ENCODE peak calls at places on chromosomes 13 and 19, in ten cellular contexts. U, W, L, N, J, R, F, D, X and O are unnamed samples.

GRCh38 chr13:95498886-95499285 is 53.6 kb upstream of the CLDN10 start:
- DNase-seq in U (no peak), W (no peak), L (no peak), N (no peak), J (no peak), R (no peak), F (no peak), D (no peak), X (no peak), O (no peak)

GRCh38 chr13:98350746-98351330 is 173.8 kb upstream of the RNF113B start:
- DNase-seq in U (no peak), W (no peak), L (no peak), N (no peak), J (no peak), R (no peak), F (no peak), D (no peak), X (no peak), O (no peak)

GRCh38 chr13:95217920-95218830 is 83.1 kb downstream of the ABCC4 start:
- DNase-seq in U (no peak), W (no peak), L (no peak), N (no peak), J (no peak), R (no peak), F (no peak), D (no peak), X (no peak), O (no peak)

GRCh38 chr19:31658993-31659896 is 310.0 kb upstream of the TSHZ3 start:
- DNase-seq in U (no peak), W (no peak), L (no peak), N (no peak), J (no peak), R (no peak), F (no peak), D (no peak), X (no peak), O (no peak)

GRCh38 chr19:12733369-12733896 is 1.1 kb downstream of the TRIR start:
- DNase-seq in U (no peak), W (no peak), L (no peak), N (no peak), J (peak), R (no peak), F (peak), D (peak), X (peak), O (no peak)

GRCh38 chr13:99619207-99619606 is 117.9 kb downstream of the TM9SF2 start:
- DNase-seq in U (no peak), W (no peak), L (no peak), N (no peak), J (no peak), R (no peak), F (no peak), D (no peak), X (no peak), O (no peak)

GRCh38 chr13:93227280-93227905 is 786 bp downstream of the GPC6 start:
- DNase-seq in U (no peak), W (peak), L (no peak), N (peak), J (peak), R (no peak), F (peak), D (no peak), X (peak), O (no peak)

GRCh38 chr13:60001892-60002291 is 161.8 kb downstream of the DIAPH3 start:
- DNase-seq in U (no peak), W (no peak), L (no peak), N (no peak), J (no peak), R (no peak), F (peak), D (no peak), X (peak), O (no peak)

GRCh38 chr13:71240906-71241305 is 626.1 kb downstream of the DACH1 start:
- DNase-seq in U (no peak), W (peak), L (no peak), N (no peak), J (peak), R (no peak), F (no peak), D (no peak), X (peak), O (no peak)

GRCh38 chr19:3608079-3608641 is 1.5 kb upstream of the TBXA2R start:
- DNase-seq in U (no peak), W (no peak), L (no peak), N (no peak), J (no peak), R (no peak), F (no peak), D (no peak), X (no peak), O (no peak)

GRCh38 chr13:92384410-92384809 is 842.2 kb upstream of the GPC6 start:
- DNase-seq in U (no peak), W (no peak), L (no peak), N (no peak), J (no peak), R (no peak), F (no peak), D (no peak), X (no peak), O (no peak)

GRCh38 chr13:24092108-24092507 is 68.4 kb upstream of the SPATA13 start:
- DNase-seq in U (no peak), W (no peak), L (no peak), N (no peak), J (no peak), R (no peak), F (no peak), D (no peak), X (no peak), O (no peak)

GRCh38 chr19:6754136-6754535 is 13.1 kb downstream of the SH2D3A start:
- DNase-seq in U (peak), W (no peak), L (no peak), N (no peak), J (no peak), R (no peak), F (no peak), D (no peak), X (no peak), O (no peak)

GRCh38 chr19:53132231-53132991 is at the start of gene ZNF415:
- DNase-seq in U (peak), W (peak), L (peak), N (no peak), J (peak), R (peak), F (peak), D (peak), X (peak), O (no peak)

GRCh38 chr13:96849091-96849490 is 145.2 kb downstream of the OXGR1 start:
- DNase-seq in U (no peak), W (no peak), L (no peak), N (no peak), J (no peak), R (no peak), F (no peak), D (no peak), X (no peak), O (no peak)

GRCh38 chr19:5926641-5927438 is 12.8 kb downstream of the CAPS start:
- DNase-seq in U (no peak), W (peak), L (no peak), N (no peak), J (peak), R (no peak), F (peak), D (peak), X (peak), O (no peak)

GRCh38 chr13:94254737-94255136 is 224.7 kb downstream of the DCT start:
- DNase-seq in U (no peak), W (no peak), L (no peak), N (no peak), J (no peak), R (no peak), F (peak), D (no peak), X (no peak), O (no peak)

DNA sequence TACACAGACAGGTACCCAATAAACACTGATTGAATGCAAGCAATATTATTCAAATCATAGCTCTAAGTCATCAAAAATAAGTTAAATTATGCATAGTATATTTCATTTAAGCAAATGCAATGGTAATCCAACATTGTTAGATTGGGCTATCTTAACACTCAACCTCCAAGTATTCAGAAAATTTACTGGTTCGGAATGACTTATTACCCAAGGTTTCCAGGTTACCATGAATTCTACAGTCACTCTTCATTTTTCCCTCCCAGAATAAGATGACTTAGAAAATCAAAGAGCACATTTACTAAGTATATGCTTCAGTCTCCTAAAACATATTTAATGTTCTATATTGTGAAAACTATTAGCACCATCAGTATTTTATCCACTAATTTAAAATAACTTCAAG is 6.0 kb downstream of the UBL3 start:
- DNase-seq in U (no peak), W (no peak), L (no peak), N (no peak), J (no peak), R (no peak), F (peak), D (no peak), X (no peak), O (no peak)
- H3K4me3 ChIP-seq in U (no peak), W (no peak), L (no peak), N (no peak), J (no peak), R (no peak), F (no peak), D (no peak), X (no peak), O (no peak)

DNA sequence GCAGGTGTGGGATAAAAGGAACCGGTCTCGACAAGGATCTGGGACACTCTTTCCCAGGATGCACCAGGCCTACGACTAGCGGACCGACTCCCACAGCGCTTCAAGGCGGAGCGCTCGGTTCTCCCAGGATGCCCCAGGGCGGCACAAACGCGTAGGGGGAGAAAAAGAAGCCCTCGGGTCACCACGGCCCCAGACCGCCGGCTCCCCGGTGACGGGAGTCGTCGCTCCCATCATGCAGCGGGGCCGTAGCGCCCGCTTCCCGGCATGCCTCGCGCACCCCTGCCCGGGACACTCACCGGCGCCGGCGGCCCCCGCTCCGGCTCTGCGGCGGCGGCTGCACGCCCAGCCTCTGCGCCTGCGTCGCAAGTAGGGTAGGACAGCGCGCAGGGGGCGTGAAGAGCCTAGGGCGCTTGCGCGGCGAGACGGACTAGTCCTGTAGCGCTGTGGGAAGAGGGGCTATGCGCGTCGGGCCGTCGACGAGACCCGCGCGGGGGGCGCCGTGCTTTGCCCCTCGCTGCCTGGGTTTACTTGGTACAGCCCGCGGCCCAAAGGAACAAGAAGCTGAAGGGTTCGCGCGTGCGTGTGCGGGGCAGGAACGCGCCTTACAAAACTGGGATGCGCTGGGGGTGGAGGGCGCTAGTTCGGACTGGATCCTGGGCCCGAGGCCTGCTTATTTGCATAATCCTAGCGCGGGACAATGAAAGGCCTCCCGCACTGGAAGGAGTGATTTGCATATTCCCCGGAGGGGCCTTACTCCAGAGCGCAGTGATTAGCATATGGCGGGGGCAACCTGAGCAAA is at the start of gene ZNF428:
- DNase-seq in U (peak), W (peak), L (peak), N (peak), J (peak), R (peak), F (peak), D (peak), X (peak), O (peak)
- TF ChIP-seq CTCF in U (no peak), W (no peak), L (no peak), N (no peak), J (no peak), R (no peak), F (no peak), D (no peak), X (peak), O (no peak)

GRCh38 chr19:48963371-48964204 is 1.5 kb upstream of the FTL start:
- DNase-seq in U (peak), W (peak), L (peak), N (peak), J (peak), R (no peak), F (peak), D (peak), X (peak), O (no peak)
- H3K4me3 ChIP-seq in U (no peak), W (no peak), L (peak), N (peak), J (no peak), R (peak), F (peak), D (no peak), X (peak), O (peak)

DNA sequence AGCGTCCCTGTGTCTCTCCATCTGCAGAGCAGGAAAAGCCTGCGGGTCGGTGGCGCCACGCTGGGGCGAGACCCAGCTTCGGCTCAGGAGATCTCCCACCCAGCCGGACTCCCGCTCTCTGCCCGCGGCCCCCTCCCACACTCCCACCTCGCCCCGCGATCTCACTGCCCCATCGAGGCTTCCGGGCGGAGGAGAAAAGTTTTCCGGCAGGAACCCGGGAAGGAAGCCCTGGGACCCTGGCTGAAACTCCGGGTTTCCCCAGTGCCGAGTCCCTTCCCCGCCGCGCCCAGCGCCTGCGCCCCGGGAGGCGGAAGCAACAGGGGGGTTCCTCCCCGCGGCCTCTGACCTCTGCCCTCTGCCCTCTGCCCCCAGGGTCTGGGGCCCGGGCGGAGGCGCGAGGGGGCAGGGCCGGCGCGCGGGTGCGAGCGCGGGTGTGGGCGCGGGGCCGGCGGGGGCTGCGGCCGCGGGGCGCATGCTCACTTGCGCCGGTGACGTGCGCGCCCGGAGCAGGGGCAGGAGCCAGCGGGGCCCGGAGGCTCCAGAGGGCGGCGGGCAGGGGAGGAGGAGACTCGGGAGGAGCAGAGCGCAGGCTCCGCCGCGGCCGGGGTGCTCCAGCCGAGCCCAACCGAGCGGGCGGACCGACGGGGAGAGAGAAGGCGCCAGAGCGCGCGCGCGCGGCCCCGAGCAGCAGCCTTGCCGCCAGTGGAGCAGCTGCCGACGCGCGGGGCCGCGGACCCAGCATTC is at the start of gene ATP11A:
- DNase-seq in U (peak), W (peak), L (peak), N (peak), J (peak), R (peak), F (peak), D (peak), X (peak), O (peak)
- TF ChIP-seq CTCF in U (no peak), W (no peak), L (no peak), N (peak), J (no peak), R (no peak), F (no peak), D (no peak), X (no peak), O (no peak)

DNA sequence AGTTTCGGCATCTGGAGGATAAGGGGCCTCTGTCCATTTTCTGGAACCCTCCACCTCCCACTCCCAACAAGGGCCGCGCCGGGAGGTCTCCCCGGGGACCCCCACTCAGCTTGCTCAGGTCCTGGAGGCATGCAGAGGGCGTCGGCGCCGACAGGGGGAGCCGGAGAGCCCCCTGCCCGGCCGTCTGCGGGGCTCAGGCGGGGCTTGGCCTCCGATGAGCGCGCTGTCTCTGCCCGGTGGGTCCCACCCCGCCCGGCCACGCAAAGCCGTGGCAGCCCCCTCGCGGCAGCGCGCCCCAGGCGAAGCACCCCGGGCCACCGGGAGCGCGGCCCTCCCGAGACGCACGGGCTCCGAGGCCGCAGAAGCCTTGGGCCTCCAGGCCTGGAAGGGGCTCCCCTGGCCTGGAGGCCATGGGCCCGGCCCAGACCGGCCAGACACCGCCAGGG is 149.7 kb upstream of the ZNF536 start:
- DNase-seq in U (no peak), W (no peak), L (no peak), N (no peak), J (no peak), R (no peak), F (no peak), D (no peak), X (no peak), O (no peak)
- H3K4me3 ChIP-seq in U (no peak), W (no peak), L (no peak), N (no peak), J (no peak), R (no peak), F (no peak), D (no peak), X (no peak), O (no peak)

DNA sequence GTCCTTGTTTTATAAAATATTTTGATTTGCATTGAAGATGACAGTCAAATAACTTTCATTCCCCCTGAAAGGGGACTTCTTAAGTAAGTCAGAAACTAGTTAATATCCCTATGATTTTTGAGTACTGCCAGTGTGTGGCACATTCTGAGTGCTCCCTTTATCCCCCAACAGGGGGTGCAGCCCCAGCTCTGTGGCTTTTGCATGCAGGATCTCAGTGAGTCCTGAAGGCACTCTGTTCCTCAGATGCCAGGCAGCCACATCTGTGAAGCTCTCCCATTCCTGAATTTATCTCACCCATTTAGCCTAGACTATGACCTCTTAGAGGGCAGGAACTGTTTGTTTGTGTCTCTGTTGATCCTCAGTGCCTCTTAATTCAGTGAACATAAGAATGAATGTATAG is 123.1 kb downstream of the CDK8 start:
- DNase-seq in U (no peak), W (no peak), L (no peak), N (no peak), J (peak), R (no peak), F (peak), D (no peak), X (peak), O (no peak)
- TF ChIP-seq CTCF in U (no peak), W (peak), L (peak), N (peak), J (peak), R (peak), F (peak), D (no peak), X (peak), O (peak)

GRCh38 chr19:45576682-45577081 is 7.9 kb downstream of the OPA3 start:
- DNase-seq in U (no peak), W (no peak), L (no peak), N (no peak), J (no peak), R (no peak), F (no peak), D (no peak), X (no peak), O (no peak)

GRCh38 chr19:45581576-45581975 is 3.0 kb downstream of the OPA3 start:
- DNase-seq in U (no peak), W (no peak), L (no peak), N (no peak), J (no peak), R (no peak), F (no peak), D (no peak), X (no peak), O (no peak)

GRCh38 chr19:45577111-45577905 is 7.3 kb downstream of the OPA3 start:
- DNase-seq in U (peak), W (peak), L (no peak), N (no peak), J (no peak), R (peak), F (peak), D (peak), X (peak), O (no peak)

GRCh38 chr19:45575216-45575615 is 9.4 kb downstream of the OPA3 start:
- DNase-seq in U (no peak), W (no peak), L (no peak), N (no peak), J (no peak), R (no peak), F (no peak), D (no peak), X (no peak), O (no peak)

DNA sequence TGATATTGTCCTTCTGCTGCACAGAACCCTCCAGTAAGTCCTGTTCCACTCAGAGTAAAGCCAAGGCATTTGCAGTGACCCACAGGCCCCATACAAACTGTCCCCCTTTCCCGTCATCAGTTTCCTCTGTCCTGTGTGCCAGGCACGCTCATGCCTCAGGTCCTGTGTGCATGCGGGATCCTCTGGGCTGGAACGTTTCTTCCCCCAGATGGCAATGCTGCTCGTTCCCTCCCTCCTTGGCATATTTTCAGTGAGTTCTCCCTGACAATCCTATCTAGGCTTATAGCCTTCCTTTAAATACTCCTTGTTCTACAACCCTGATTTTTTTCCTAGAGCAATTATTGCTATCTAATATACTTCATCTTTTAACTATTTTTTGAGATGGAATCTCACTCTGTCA is 5.7 kb downstream of the OPA3 start:
- DNase-seq in U (no peak), W (no peak), L (no peak), N (no peak), J (no peak), R (no peak), F (no peak), D (no peak), X (no peak), O (no peak)
- H3K4me3 ChIP-seq in U (no peak), W (no peak), L (no peak), N (no peak), J (no peak), R (no peak), F (no peak), D (no peak), X (no peak), O (no peak)

DNA sequence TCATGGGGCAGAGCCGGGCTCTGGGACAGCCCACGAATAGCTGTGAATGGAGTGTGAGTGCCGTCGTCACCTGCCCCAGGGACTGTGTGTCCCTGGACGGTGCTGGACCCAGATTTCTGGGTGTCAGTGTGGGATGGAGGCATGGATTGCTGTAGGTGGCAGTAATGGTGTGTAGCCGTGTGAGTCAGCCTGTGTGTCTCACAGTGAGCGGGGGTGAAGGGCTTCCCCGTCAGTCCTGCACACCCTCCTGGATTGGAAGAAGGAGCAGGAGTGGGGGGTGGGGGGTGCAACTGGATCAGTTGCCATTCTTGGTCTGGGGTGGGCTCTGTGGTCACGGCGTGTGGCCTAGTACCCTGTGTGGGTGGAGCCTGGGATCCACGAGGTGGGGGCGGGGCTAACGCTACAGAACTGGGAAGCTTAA is 6.5 kb upstream of the LTBP4 start:
- DNase-seq in U (no peak), W (no peak), L (no peak), N (no peak), J (no peak), R (no peak), F (no peak), D (no peak), X (no peak), O (no peak)
- TF ChIP-seq CTCF in U (no peak), W (no peak), L (no peak), N (no peak), J (no peak), R (peak), F (peak), D (no peak), X (peak), O (no peak)